ENCODE peak calls at places on chromosomes 6 and 20, in four cellular contexts. M, L, P and Q are unnamed samples.

GRCh38 chr20:14142171-14142570 is 146.9 kb downstream of the MACROD2 start:
- DNase-seq in M (no peak), L (peak), P (peak), Q (peak)

GRCh38 chr20:61538481-61539265 is 286.6 kb downstream of the CDH4 start:
- DNase-seq in M (no peak), L (no peak), P (no peak), Q (no peak)

GRCh38 chr6:123105561-123105960 is 109.5 kb downstream of the CLVS2 start:
- DNase-seq in M (no peak), L (no peak), P (no peak), Q (no peak)

GRCh38 chr6:146785001-146785585 is 186.3 kb downstream of the ADGB start:
- DNase-seq in M (peak), L (no peak), P (no peak), Q (peak)

GRCh38 chr6:149097794-149098193 is 219.7 kb upstream of the TAB2 start:
- DNase-seq in M (no peak), L (no peak), P (no peak), Q (no peak)

GRCh38 chr6:82616386-82617028 is 252.9 kb downstream of the TPBG start:
- DNase-seq in M (no peak), L (no peak), P (no peak), Q (no peak)

GRCh38 chr6:157483770-157484169 is 102.8 kb downstream of the ZDHHC14 start:
- DNase-seq in M (no peak), L (no peak), P (no peak), Q (no peak)

GRCh38 chr6:84575264-84575663 is 189.1 kb downstream of the TBX18 start:
- DNase-seq in M (no peak), L (peak), P (no peak), Q (no peak)

DNA sequence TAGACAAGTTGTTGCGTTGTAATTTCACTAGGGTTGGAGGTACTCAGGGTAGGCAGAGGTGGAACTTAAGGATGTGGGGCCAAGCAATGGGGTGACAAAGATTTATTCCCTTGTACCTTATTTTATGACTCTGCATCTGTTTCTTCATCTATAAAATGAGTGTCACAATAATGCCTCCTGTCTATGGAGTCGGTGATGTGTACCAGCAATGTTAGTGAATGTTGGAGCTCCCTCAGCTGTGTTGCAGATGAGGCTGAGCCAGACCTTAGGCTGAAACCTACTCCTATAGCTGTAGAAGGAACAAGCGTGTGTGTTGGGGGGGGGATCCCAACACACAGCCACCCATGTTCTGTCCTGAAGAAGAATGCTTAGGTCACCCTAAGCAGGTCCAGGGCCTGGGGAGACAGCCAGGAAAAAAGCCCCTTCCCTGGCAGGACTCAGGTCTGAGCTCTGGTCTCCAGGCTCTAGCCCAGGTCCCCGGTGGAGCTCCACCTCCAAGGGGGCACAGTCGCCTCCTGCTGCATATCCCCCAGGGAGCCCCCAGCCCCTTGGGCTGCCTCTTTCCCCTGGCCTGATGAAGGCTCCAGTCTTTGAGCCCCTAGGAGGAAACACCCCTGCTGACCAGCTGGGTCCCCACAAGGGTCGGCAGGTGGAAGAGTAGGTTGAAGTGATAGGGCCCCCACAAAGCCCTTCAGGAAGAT is 4.7 kb downstream of the UBE2C start:
- DNase-seq in M (no peak), L (no peak), P (no peak), Q (no peak)
- TF ChIP-seq POLR2AphosphoS5 in M (no peak), L (peak), P (peak), Q (no peak)

DNA sequence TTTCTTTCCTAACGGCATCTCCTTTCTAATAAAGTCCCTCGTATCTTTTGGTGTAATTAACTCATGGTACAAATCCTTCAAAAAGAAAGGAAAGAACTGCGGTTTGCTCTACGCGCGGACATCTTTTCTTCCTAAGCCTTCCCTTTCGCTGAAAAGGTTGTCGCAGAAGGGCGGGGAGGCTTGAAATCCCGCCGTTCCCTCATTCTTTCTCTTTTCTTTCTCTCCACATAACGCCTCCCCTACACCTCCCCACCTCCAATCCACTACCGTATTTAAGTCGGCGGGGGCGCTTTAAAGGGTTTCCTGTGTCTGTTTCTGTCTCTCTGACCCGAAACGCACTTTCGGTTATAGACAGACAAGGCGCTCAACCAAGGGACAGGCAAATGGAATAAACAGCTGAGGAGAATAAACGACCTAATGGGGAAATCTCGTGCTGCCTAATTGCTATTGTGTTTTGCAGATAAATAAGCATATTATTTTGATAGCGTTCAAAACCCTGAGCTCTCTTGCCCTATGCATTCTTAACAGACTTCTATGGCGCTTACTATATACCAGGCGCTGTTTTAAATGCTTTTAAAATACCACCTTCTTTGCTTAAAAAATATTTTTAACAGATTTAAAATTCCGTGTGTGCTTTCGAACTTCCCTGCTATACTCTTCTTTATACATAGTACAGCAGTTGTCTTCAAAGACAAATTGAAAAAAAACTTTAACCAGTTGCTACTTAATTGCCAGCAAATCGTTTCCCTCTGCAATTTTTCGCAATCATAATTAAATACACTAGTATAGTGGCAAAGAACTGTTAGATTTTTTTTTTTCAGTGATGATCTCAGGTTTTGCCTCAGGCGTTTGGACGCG is 2.5 kb upstream of the HEY2 start:
- DNase-seq in M (peak), L (no peak), P (peak), Q (no peak)
- TF ChIP-seq EZH2 in M (peak), L (no peak), P (no peak), Q (no peak)

DNA sequence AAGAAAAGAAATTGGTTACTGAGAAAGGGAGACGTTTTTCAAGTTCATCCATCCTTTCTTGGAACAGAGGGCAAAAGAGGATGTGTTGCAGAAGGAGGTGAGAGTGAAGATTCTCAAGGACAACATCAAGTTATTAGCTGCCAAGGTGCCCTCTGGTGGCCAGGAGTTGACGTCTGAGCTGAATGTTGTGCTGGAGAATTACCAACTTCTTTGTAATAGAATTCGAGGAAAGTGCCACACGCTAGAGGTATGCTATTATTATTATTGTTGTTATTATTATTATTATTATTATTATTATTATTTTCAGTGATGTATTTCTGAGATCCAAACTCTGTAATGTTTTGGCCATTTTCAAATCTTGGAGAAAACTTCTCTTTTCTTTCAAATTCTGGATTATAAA is 197.0 kb downstream of the UTRN start:
- DNase-seq in M (peak), L (peak), P (peak), Q (peak)
- TF ChIP-seq POLR2AphosphoS5 in M (no peak), L (no peak), P (no peak), Q (no peak)

GRCh38 chr6:98835149-98836024 is 1.0 kb downstream of the POU3F2 start:
- DNase-seq in M (no peak), L (no peak), P (no peak), Q (no peak)
- TF ChIP-seq EZH2 in M (no peak), L (peak), P (peak), Q (no peak)

DNA sequence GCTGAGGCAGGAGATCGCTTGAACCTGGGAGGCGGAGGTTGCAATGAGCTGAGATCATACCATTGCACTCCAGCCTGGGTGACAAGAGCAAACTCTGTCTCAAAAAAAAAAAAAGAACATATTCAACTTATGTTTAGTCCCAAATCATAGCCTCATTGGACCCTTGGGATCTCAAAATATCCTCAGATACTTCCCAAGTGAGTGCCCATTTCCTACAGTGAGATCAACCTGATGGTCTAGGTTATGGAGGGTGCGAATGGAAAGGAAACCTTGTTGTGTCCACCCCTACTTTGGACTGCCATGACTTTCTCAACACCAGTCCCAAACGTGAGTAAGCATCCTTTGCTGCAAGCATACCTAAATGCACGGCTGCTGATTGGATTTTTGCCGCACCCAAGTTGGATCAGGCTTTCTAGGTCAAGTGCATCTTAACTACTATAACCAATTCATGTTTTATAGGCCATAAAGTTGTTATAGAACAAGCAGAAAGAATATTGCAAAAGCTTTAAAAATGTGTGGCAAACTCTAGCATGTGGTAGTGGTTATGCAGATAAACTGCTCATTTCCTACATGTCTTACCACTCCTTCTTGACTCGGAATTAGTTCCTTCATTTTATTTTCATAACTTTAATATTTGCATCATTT is 131.2 kb downstream of the PLEKHG1 start:
- DNase-seq in M (no peak), L (no peak), P (no peak), Q (no peak)
- TF ChIP-seq POLR2AphosphoS5 in M (no peak), L (no peak), P (no peak), Q (no peak)

DNA sequence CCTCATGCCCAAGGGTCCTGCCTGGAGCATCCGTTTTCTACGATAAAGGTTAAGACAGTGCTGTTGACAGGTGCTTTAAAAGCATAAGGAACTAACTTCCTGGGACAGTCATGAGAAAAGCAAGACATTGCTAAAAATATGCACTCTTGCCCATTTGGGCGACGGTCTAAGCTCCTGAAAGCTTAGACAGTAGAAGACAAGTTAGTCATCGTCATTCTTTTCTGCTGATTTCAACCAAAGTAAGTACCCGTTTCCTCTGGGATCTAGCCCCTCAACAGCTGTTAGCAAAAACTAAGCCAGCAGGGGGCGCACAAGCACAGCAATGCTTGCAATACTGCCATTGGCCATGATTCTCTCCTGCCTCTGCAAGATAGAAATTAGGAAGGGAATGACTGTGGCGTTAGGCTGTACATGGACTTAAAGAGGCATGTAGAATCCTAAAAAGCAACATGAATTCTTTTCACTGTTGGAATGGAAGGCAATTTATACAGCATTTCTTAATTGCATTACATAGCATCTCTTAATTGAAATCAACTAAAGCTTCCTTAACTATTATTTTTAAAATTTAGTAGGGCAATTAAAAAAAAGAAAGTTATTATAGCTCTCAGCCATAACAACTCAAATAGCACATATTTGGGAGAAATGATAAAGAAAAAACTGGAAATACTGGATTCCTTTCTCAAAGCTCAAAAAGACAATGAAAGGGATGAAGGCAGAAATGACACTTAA is 147.8 kb upstream of the RALGAPA2 start:
- DNase-seq in M (peak), L (peak), P (peak), Q (peak)
- TF ChIP-seq EZH2 in M (no peak), L (no peak), P (no peak), Q (no peak)

DNA sequence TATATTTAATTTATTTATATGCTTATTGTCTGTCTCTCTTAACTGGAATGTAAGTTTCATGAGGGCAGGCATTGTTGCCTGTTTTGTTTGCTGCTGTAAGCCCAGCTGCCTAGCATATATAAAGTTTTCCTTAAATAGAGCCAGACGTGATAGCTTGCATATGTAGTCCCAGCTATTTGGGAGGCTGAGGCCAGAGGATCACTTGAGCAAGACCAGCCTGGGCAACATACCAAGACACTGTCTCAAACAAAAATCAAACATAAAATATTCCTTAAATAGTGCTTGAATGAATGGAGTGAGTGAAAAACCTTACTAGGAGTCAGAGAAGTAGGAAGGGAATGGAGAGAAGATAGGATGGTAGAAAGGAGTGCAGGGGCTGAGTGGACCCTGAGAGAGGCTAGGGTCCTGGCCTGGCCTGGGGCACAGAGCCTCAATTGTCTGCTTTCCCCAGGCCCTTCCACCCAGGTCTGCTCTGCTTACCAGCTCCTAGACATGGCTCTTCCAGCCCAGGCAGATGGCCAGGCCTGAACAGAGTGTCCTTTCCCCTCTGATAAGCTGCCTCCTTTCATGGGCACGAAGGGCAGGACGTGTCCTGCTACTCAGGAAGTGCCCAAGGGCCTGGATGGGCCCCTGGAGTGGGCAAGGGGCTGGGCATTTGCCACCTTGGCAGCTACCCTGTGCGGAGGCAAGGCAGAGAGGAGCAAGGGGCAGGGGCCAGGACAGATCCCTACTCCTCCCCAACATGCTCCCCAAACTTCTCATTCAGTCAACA is 17.7 kb upstream of the BAK1 start:
- DNase-seq in M (no peak), L (no peak), P (no peak), Q (no peak)
- TF ChIP-seq POLR2AphosphoS5 in M (no peak), L (no peak), P (no peak), Q (no peak)

GRCh38 chr20:63295846-63296245 is 2.9 kb downstream of the COL20A1 start:
- DNase-seq in M (no peak), L (no peak), P (no peak), Q (no peak)
- TF ChIP-seq EZH2 in M (no peak), L (no peak), P (no peak), Q (no peak)

DNA sequence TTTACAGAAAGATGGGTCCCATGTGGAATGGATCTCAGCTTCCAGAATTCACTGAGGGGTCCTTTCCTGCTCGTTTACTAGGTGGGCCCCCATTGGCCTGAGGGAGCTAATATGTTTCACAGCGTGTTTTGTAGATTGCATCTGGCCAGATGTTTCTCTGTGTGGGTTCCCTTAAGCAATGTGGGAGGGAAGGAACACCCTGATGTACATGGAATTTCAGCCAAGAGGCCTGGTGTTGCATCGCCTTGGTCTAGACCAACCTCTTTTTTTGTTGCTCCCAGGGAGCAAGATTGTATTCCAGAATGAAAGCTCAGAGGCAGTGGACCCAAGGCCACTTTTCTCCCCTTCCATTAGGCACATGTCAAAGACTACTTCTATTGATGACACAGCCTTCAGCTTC is 826.4 kb downstream of the MAFB start:
- DNase-seq in M (no peak), L (no peak), P (no peak), Q (no peak)
- TF ChIP-seq POLR2AphosphoS5 in M (no peak), L (no peak), P (no peak), Q (no peak)